ENCODE peak calls at places on chromosomes 2 and 18, in six cellular contexts. I is fibroblast of lung, F is mammary epithelial cell, X is breast epithelium, R is upper lobe of left lung, K is AG04450. T is an unnamed sample.

GRCh38 chr2:170525566-170525900 is 189.6 kb upstream of the SP5 start:
- DNase-seq in I (peak), F (peak), X (peak), R (peak), K (peak), T (peak)

GRCh38 chr18:56402872-56403516 is 235.4 kb downstream of the TXNL1 start:
- DNase-seq in I (peak), F (peak), X (no peak), R (no peak), K (peak), T (peak)

GRCh38 chr2:54866179-54866578 is 142.7 kb downstream of the EML6 start:
- DNase-seq in I (peak), F (no peak), X (no peak), R (no peak), K (no peak), T (no peak)

GRCh38 chr2:102606353-102606752 is 13.0 kb upstream of the SLC9A2 start:
- DNase-seq in I (peak), F (peak), X (peak), R (peak), K (no peak), T (peak)

GRCh38 chr2:100588071-100588786 is 25.4 kb downstream of the PDCL3 start:
- DNase-seq in I (peak), F (peak), X (no peak), R (no peak), K (no peak), T (peak)

GRCh38 chr2:142131016-142131714 is at the start of gene LRP1B:
- DNase-seq in I (peak), F (peak), X (no peak), R (no peak), K (no peak), T (no peak)

GRCh38 chr2:216804357-216805350 is 55.2 kb downstream of the TNP1 start:
- DNase-seq in I (no peak), F (no peak), X (no peak), R (no peak), K (no peak), T (peak)

GRCh38 chr2:61450144-61450543 is 20.7 kb downstream of the USP34 start:
- DNase-seq in I (peak), F (peak), X (no peak), R (no peak), K (no peak), T (peak)

GRCh38 chr18:13036622-13037320 is 45.6 kb downstream of the CEP192 start:
- DNase-seq in I (peak), F (no peak), X (no peak), R (no peak), K (no peak), T (no peak)

GRCh38 chr2:127906206-127906926 is 20.6 kb upstream of the AMMECR1L start:
- DNase-seq in I (no peak), F (no peak), X (no peak), R (no peak), K (no peak), T (no peak)

GRCh38 chr2:169361706-169362345 is 508 bp downstream of the LRP2 start:
- DNase-seq in I (peak), F (peak), X (no peak), R (peak), K (no peak), T (no peak)

GRCh38 chr2:236128321-236128720 is 39.9 kb downstream of the GBX2 start:
- DNase-seq in I (peak), F (no peak), X (no peak), R (no peak), K (no peak), T (no peak)

GRCh38 chr18:67290421-67290820 is 226.1 kb downstream of the DSEL start:
- DNase-seq in I (peak), F (no peak), X (no peak), R (no peak), K (no peak), T (no peak)

GRCh38 chr2:242029422-242030225 is 160.1 kb downstream of the RTP5 start:
- DNase-seq in I (no peak), F (no peak), X (no peak), R (peak), K (no peak), T (no peak)
- TF ChIP-seq CTCF in I (peak), F (no peak), X (no peak), R (no peak), K (no peak), T (no peak)

GRCh38 chr18:49227456-49227855 is 233.0 kb downstream of the DYM start:
- DNase-seq in I (no peak), F (peak), X (no peak), R (no peak), K (no peak), T (no peak)

GRCh38 chr18:49225160-49225559 is 235.3 kb downstream of the DYM start:
- DNase-seq in I (peak), F (no peak), X (no peak), R (no peak), K (no peak), T (no peak)

GRCh38 chr18:49228182-49228581 is 232.3 kb downstream of the DYM start:
- DNase-seq in I (no peak), F (no peak), X (no peak), R (no peak), K (no peak), T (no peak)

GRCh38 chr18:49226935-49227334 is 233.5 kb downstream of the DYM start:
- DNase-seq in I (no peak), F (no peak), X (no peak), R (no peak), K (no peak), T (no peak)

GRCh38 chr18:49224130-49224529 is 236.3 kb downstream of the DYM start:
- DNase-seq in I (peak), F (peak), X (no peak), R (no peak), K (no peak), T (peak)
- H3K27ac ChIP-seq in I (no peak), F (no peak), X (no peak), R (no peak), K (no peak), T (no peak)

GRCh38 chr18:35242426-35242825 is 1.6 kb downstream of the ZNF397 start:
- DNase-seq in I (no peak), F (no peak), X (no peak), R (no peak), K (no peak), T (no peak)
- TF ChIP-seq CTCF in I (no peak), F (no peak), X (no peak), R (no peak), K (no peak), T (no peak)

DNA sequence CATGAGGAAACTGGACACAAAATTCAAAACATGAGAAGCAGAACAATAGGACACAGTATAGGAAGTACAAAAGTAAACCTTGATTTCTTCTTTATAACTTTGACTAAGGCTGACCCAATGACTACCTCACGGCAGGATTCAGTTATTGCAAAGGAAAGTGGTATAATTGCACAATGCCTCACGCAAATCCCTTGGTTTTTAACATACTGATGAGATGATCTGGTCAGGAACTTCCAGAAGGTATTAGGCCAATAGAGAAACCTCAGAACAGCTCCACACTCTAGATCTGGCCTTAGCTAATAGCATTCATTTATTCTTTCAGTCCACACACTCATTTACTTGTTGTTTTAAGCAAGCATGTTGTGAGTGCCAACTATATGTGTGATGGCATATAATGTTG is 1526.9 kb upstream of the ACVR2A start:
- DNase-seq in I (peak), F (peak), X (no peak), R (no peak), K (peak), T (no peak)
- H3K27ac ChIP-seq in I (no peak), F (no peak), X (no peak), R (no peak), K (peak), T (no peak)

GRCh38 chr18:28177828-28178635 is 1.1 kb upstream of the CDH2 start:
- DNase-seq in I (peak), F (peak), X (no peak), R (no peak), K (no peak), T (peak)
- TF ChIP-seq CTCF in I (peak), F (peak), X (no peak), R (no peak), K (peak), T (no peak)